ENCODE peak calls at places on chromosome 1, in ten cellular contexts. M is GM04504; Z is activated CD8-positive, alpha-beta memory T cell treated with anti-CD3 and anti-CD28 coated beads for 24 hours; N is HFFc6; F is kidney epithelial cell; X is stimulated activated CD4-positive, alpha-beta T cell treated with anti-CD3 and anti-CD28 coated beads, Interleukin-2, amount 100 ng/mL, for 48 hours; E is mesothelial cell of epicardium; O is pancreas; W is stimulated activated CD8-positive, alpha-beta memory T cell treated with anti-CD3 and anti-CD28 coated beads, Interleukin-12 subunit alpha, Interleukin-12 subunit beta, amount 100 ng/mL, for 1 hour; A is hypothalamus. Q is an unnamed sample.

GRCh38 chr1:32341186-32341757 is 5.2 kb upstream of the MARCKSL1 start:
- DNase-seq in W (no peak), F (no peak), A (no peak), N (no peak), M (no peak), Z (no peak), E (no peak), X (no peak), O (no peak), Q (no peak)

GRCh38 chr1:178031856-178032320 is 62.0 kb upstream of the RASAL2 start:
- DNase-seq in F (peak; percentile 62), X (peak; percentile 13), N (peak; percentile 85), O (peak; percentile 83), W (no peak), E (peak; percentile 76), Z (no peak), M (peak; percentile 90), A (peak; percentile 60), Q (no peak)

GRCh38 chr1:12485231-12486172 is 132.5 kb downstream of the DHRS3 start:
- DNase-seq in F (no peak), E (no peak), M (no peak), N (no peak), X (no peak), A (no peak), W (no peak), O (no peak), Z (no peak), Q (no peak)

GRCh38 chr1:32683397-32683796 is 19.2 kb downstream of the SYNC start:
- DNase-seq in W (no peak), E (no peak), N (no peak), X (no peak), F (no peak), O (no peak), A (no peak), M (no peak), Z (no peak), Q (no peak)

GRCh38 chr1:161225534-161226319 is at the start of gene TOMM40L:
- DNase-seq in Z (peak; percentile 91), M (peak; percentile 99), W (peak; percentile 78), X (peak; percentile 84), N (peak; percentile 100), E (peak; percentile 68), F (peak; percentile 99), O (peak; percentile 83), A (peak; percentile 92), Q (peak; percentile 96)

GRCh38 chr1:231808990-231809389 is 182.4 kb downstream of the DISC1 start:
- DNase-seq in M (peak; percentile 91), F (no peak), N (peak; percentile 91), W (no peak), A (no peak), Z (no peak), E (no peak), X (no peak), O (no peak), Q (peak; percentile 56)

GRCh38 chr1:163650624-163651023 is 328.9 kb downstream of the NUF2 start:
- DNase-seq in O (no peak), F (no peak), M (no peak), Z (no peak), N (no peak), E (no peak), A (no peak), W (no peak), X (no peak), Q (no peak)

GRCh38 chr1:239260779-239261286 is 125.5 kb upstream of the CHRM3 start:
- DNase-seq in E (no peak), N (no peak), X (no peak), W (no peak), M (no peak), Z (no peak), A (no peak), F (no peak), O (no peak), Q (no peak)

GRCh38 chr1:93690341-93690740 is 8.7 kb upstream of the BCAR3 start:
- DNase-seq in O (no peak), F (no peak), N (no peak), Z (no peak), M (no peak), W (no peak), A (no peak), X (no peak), E (no peak), Q (no peak)

GRCh38 chr1:112934562-112934952 is 21.4 kb downstream of the SLC16A1 start:
- DNase-seq in M (no peak), N (no peak), W (no peak), O (no peak), X (no peak), A (no peak), E (no peak), Z (no peak), F (no peak), Q (no peak)

GRCh38 chr1:20361805-20362381 is 71.2 kb downstream of the VWA5B1 start:
- DNase-seq in W (no peak), O (no peak), N (peak; percentile 38), A (no peak), Z (peak; percentile 70), F (no peak), E (no peak), M (peak; percentile 21), X (peak; percentile 54), Q (no peak)

GRCh38 chr1:43377831-43378230 is 10.0 kb upstream of the ELOVL1 start:
- DNase-seq in F (no peak), W (no peak), E (no peak), Z (no peak), A (no peak), N (no peak), X (no peak), O (no peak), M (no peak), Q (no peak)

GRCh38 chr1:231931846-231932454 is 305.4 kb downstream of the DISC1 start:
- DNase-seq in X (peak; percentile 59), N (no peak), E (no peak), W (no peak), F (no peak), O (no peak), M (no peak), A (no peak), Z (peak; percentile 88), Q (no peak)

GRCh38 chr1:183840140-183840539 is 35.2 kb downstream of the RGL1 start:
- DNase-seq in M (no peak), O (no peak), E (no peak), N (peak; percentile 44), A (no peak), F (peak; percentile 9), W (no peak), X (no peak), Z (no peak), Q (no peak)

GRCh38 chr1:160096491-160097116 is 1.8 kb downstream of the IGSF8 start:
- DNase-seq in M (peak; percentile 53), W (no peak), E (no peak), F (no peak), Z (no peak), N (peak; percentile 67), A (no peak), O (no peak), X (no peak), Q (no peak)

GRCh38 chr1:112629256-112629655 is 9.6 kb downstream of the CAPZA1 start:
- DNase-seq in X (no peak), F (no peak), E (no peak), O (no peak), M (no peak), A (no peak), Z (no peak), W (no peak), N (no peak), Q (no peak)

GRCh38 chr1:88935522-88936222 is 44.3 kb upstream of the GTF2B start:
- DNase-seq in E (no peak), Z (no peak), X (no peak), M (peak; percentile 7), N (peak; percentile 29), W (no peak), O (no peak), F (no peak), A (no peak), Q (no peak)

GRCh38 chr1:203506821-203507220 is 12.9 kb downstream of the OPTC start:
- DNase-seq in M (no peak), E (no peak), F (no peak), A (no peak), O (no peak), Z (no peak), X (no peak), W (no peak), N (no peak), Q (no peak)

GRCh38 chr1:219151467-219151866 is 22.2 kb upstream of the LYPLAL1 start:
- DNase-seq in O (no peak), W (no peak), E (no peak), Z (no peak), A (no peak), M (no peak), X (no peak), F (no peak), N (no peak), Q (no peak)

GRCh38 chr1:232340448-232340847 is 289.5 kb downstream of the SIPA1L2 start:
- DNase-seq in X (no peak), A (no peak), F (no peak), E (no peak), Z (no peak), M (no peak), N (no peak), O (no peak), W (no peak), Q (no peak)

GRCh38 chr1:200923607-200924006 is 28.9 kb downstream of the INAVA start:
- DNase-seq in N (no peak), M (no peak), O (no peak), W (no peak), A (no peak), E (no peak), X (no peak), Z (no peak), F (no peak), Q (no peak)

GRCh38 chr1:15833842-15834405 is 13.6 kb upstream of the SPEN start:
- DNase-seq in W (no peak), M (no peak), F (no peak), X (no peak), A (no peak), N (no peak), O (no peak), E (no peak), Z (no peak), Q (no peak)

GRCh38 chr1:235286667-235287066 is 41.3 kb downstream of the ARID4B start:
- DNase-seq in W (no peak), A (no peak), X (no peak), N (peak; percentile 15), O (no peak), E (no peak), F (no peak), Z (no peak), M (no peak), Q (no peak)

GRCh38 chr1:40981702-40982448 is 2.4 kb downstream of the CTPS1 start:
- DNase-seq in X (no peak), O (no peak), N (no peak), M (no peak), Z (no peak), A (no peak), F (no peak), W (no peak), E (no peak), Q (no peak)

GRCh38 chr1:234893725-234894630 is 234.7 kb downstream of the TOMM20 start:
- DNase-seq in F (no peak), M (no peak), E (no peak), N (peak; percentile 52), O (peak; percentile 56), Z (no peak), W (no peak), A (no peak), X (peak; percentile 18), Q (no peak)

GRCh38 chr1:21801100-21801499 is 11.0 kb upstream of the LDLRAD2 start:
- DNase-seq in O (no peak), N (peak; percentile 26), X (no peak), A (no peak), Z (no peak), F (no peak), E (no peak), W (no peak), M (no peak), Q (no peak)

GRCh38 chr1:81554534-81554933 is 246.2 kb upstream of the ADGRL2 start:
- DNase-seq in M (no peak), W (no peak), F (no peak), Z (no peak), N (no peak), E (no peak), X (no peak), O (no peak), A (no peak), Q (no peak)

GRCh38 chr1:171935086-171935485 is 93.8 kb downstream of the DNM3 start:
- DNase-seq in N (no peak), X (no peak), E (no peak), O (no peak), W (no peak), Z (no peak), M (no peak), A (no peak), F (no peak), Q (no peak)